ENCODE peak calls at places on chromosomes 6 and 20, in four cellular contexts. Y is HT-29, S is left colon, G is EL. C is an unnamed sample.

GRCh38 chr6:18323935-18324707 is 59.8 kb upstream of the DEK start:
- DNase-seq in G (peak), Y (peak), S (no peak), C (no peak)

GRCh38 chr6:32982084-32982701 is 13.8 kb downstream of the BRD2 start:
- DNase-seq in S (no peak), G (peak), Y (peak), C (no peak)

GRCh38 chr6:18121580-18122127 is 823 bp downstream of the NHLRC1 start:
- DNase-seq in S (no peak), G (no peak), Y (no peak), C (no peak)

GRCh38 chr6:56046576-56046975 is 171.2 kb upstream of the BMP5 start:
- DNase-seq in G (peak), S (no peak), Y (peak), C (peak)

GRCh38 chr6:30787954-30788353 is 43.6 kb upstream of the IER3 start:
- DNase-seq in G (peak), Y (peak), S (no peak), C (no peak)

GRCh38 chr6:40848038-40848437 is 191.0 kb downstream of the UNC5CL start:
- DNase-seq in S (peak), Y (no peak), G (peak), C (no peak)

GRCh38 chr6:152293404-152293803 is 343.8 kb downstream of the SYNE1 start:
- DNase-seq in G (no peak), S (peak), Y (no peak), C (peak)

GRCh38 chr6:15504040-15504491 is 158.8 kb downstream of the DTNBP1 start:
- DNase-seq in S (no peak), G (no peak), Y (no peak), C (no peak)

GRCh38 chr6:56387621-56388413 is 140.4 kb upstream of the COL21A1 start:
- DNase-seq in Y (peak), S (no peak), G (no peak), C (peak)

GRCh38 chr6:161001421-161001820 is 9.9 kb downstream of the MAP3K4 start:
- DNase-seq in S (no peak), G (no peak), Y (no peak), C (no peak)

GRCh38 chr6:43396408-43397149 is 27.1 kb upstream of the ZNF318 start:
- DNase-seq in Y (peak), S (no peak), G (no peak), C (peak)

GRCh38 chr20:6768228-6769185 is 1.0 kb downstream of the BMP2 start:
- DNase-seq in Y (peak), S (peak), G (no peak), C (peak)

GRCh38 chr6:6409397-6410030 is 89.1 kb upstream of the F13A1 start:
- DNase-seq in Y (no peak), G (no peak), S (no peak), C (no peak)

GRCh38 chr6:9699890-9700289 is 715.0 kb downstream of the TFAP2A start:
- DNase-seq in G (no peak), S (no peak), Y (no peak), C (no peak)